ENCODE peak calls at places on chromosome 15, in seven cellular contexts. B, V, M, Q, Z, G and S are unnamed samples. For H3K4me1, the result is how much of the 10 kb centered on the place peaks cover.

GRCh38 chr15:74140445-74140761 is 10.0 kb downstream of the ISLR2 start:
- DNase-seq in B (no peak), V (no peak), M (no peak), Q (no peak), Z (no peak), G (peak), S (no peak)

GRCh38 chr15:93235926-93236781 is 147.1 kb upstream of the RGMA start:
- DNase-seq in B (no peak), V (peak), M (no peak), Q (no peak), Z (no peak), G (peak), S (no peak)

GRCh38 chr15:64096486-64097431 is 977 bp downstream of the SNX1 start:
- DNase-seq in B (peak), V (peak), M (no peak), Q (peak), Z (peak), G (peak), S (peak)

GRCh38 chr15:74763416-74763815 is 14.8 kb downstream of the CYP1A2 start:
- DNase-seq in B (no peak), V (no peak), M (no peak), Q (no peak), Z (peak), G (no peak), S (no peak)

GRCh38 chr15:65275728-65276126 is 11.0 kb downstream of the PARP16 start:
- DNase-seq in B (peak), V (no peak), M (no peak), Q (peak), Z (no peak), G (no peak), S (no peak)

GRCh38 chr15:82105458-82106205 is 59.8 kb upstream of the MEX3B start:
- DNase-seq in B (peak), V (no peak), M (no peak), Q (peak), Z (peak), G (peak), S (no peak)

GRCh38 chr15:88833688-88834087 is 30.5 kb downstream of the ACAN start:
- DNase-seq in B (no peak), V (no peak), M (no peak), Q (no peak), Z (no peak), G (no peak), S (no peak)

GRCh38 chr15:51796777-51797474 is 32.5 kb upstream of the TMOD3 start:
- DNase-seq in B (peak), V (no peak), M (no peak), Q (peak), Z (no peak), G (peak), S (no peak)

GRCh38 chr15:40064231-40064894 is 25.4 kb upstream of the SRP14 start:
- DNase-seq in B (peak), V (no peak), M (no peak), Q (peak), Z (no peak), G (peak), S (peak)

GRCh38 chr15:75067123-75067854 is 43.9 kb downstream of the PPCDC start:
- DNase-seq in B (peak), V (no peak), M (peak), Q (peak), Z (peak), G (no peak), S (peak)

GRCh38 chr15:101048191-101049011 is 129.2 kb downstream of the LRRK1 start:
- DNase-seq in B (no peak), V (no peak), M (no peak), Q (no peak), Z (no peak), G (no peak), S (no peak)

GRCh38 chr15:77387355-77388105 is 32.4 kb downstream of the PEAK1 start:
- DNase-seq in B (no peak), V (no peak), M (no peak), Q (peak), Z (no peak), G (no peak), S (no peak)

GRCh38 chr15:82750831-82751181 is 41.1 kb upstream of the AP3B2 start:
- DNase-seq in B (no peak), V (no peak), M (no peak), Q (peak), Z (no peak), G (peak), S (peak)

GRCh38 chr15:98671060-98672008 is 23.0 kb downstream of the IGF1R start:
- DNase-seq in B (no peak), V (peak), M (no peak), Q (peak), Z (no peak), G (peak), S (no peak)

GRCh38 chr15:65194826-65195541 is 9.8 kb upstream of the CLPX start:
- DNase-seq in B (no peak), V (peak), M (no peak), Q (peak), Z (no peak), G (peak), S (no peak)

GRCh38 chr15:101372149-101372577 is 77.1 kb upstream of the SNRPA1 start:
- DNase-seq in B (peak), V (no peak), M (no peak), Q (peak), Z (no peak), G (no peak), S (no peak)

GRCh38 chr15:48411971-48412591 is 80.9 kb downstream of the DUT start:
- DNase-seq in B (no peak), V (no peak), M (no peak), Q (peak), Z (no peak), G (no peak), S (no peak)

GRCh38 chr15:80530737-80531365 is 126.7 kb downstream of the ARNT2 start:
- DNase-seq in B (no peak), V (no peak), M (no peak), Q (peak), Z (no peak), G (no peak), S (no peak)

GRCh38 chr15:96338772-96339661 is 8.5 kb downstream of the NR2F2 start:
- DNase-seq in B (peak), V (peak), M (no peak), Q (no peak), Z (no peak), G (peak), S (no peak)

GRCh38 chr15:99371180-99372103 is 120.2 kb downstream of the LRRC28 start:
- DNase-seq in B (no peak), V (no peak), M (no peak), Q (peak), Z (peak), G (peak), S (peak)

GRCh38 chr15:99546436-99547100 is 19.2 kb upstream of the MEF2A start:
- DNase-seq in B (no peak), V (no peak), M (no peak), Q (no peak), Z (no peak), G (no peak), S (no peak)

GRCh38 chr15:82653483-82653882 is 6.3 kb upstream of the CPEB1 start:
- DNase-seq in B (no peak), V (no peak), M (no peak), Q (peak), Z (no peak), G (no peak), S (no peak)

GRCh38 chr15:77002954-77003912 is 8.3 kb downstream of the PSTPIP1 start:
- DNase-seq in B (no peak), V (no peak), M (no peak), Q (no peak), Z (no peak), G (no peak), S (peak)

DNA sequence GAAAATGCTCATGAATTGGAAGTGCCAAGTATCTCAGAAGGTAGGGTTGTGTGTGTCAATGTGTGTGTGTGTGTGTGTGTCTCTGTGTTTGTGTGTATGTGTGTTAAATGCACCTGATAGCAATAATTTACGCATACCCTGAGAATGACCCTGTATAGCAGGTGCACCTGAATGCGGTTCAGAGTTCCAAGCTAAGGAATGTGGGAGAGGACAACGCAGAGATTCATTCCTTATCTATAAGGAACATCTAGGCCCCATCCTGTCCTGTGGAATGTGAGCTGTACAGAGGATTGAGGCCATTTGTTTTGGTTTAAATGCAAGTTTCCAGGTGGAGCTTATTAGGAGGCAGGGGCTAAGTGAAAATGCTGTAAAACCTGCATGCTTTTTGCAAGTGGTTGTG is 49.1 kb upstream of the NEDD4 start:
- DNase-seq in B (peak), V (no peak), M (no peak), Q (no peak), Z (no peak), G (no peak), S (no peak)
- H2AFZ ChIP-seq in B (no peak), V (no peak), M (no peak), Q (no peak), Z (peak), G (no peak), S (no peak)

DNA sequence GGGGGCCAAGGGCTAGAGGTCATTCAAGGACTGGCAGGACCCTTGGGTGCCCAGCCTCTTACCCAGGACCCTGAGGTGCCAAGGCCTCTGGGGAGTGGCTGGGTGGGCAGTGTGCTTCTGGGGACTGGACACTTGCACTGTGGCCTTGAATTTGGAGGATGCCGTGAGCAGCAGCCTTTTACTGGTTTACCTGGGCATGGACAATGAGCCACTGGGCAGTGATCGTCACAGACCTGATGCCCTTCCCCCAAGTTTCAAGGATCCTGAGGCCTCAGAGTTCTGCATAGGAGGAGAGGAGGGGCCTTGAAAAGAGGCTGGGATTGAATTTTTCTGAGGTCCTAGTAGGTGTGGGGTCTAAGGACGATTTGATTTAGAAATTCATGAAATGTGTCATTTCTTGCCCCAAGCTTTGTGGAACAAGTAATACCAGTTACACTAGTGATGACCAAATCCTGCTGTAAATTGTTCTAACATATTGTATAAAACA is 146.1 kb upstream of the TPM1 start:
- DNase-seq in B (peak), V (no peak), M (peak), Q (no peak), Z (peak), G (no peak), S (no peak)
- H3K4me1 ChIP-seq in B (half or more), V (under half), M (half or more), Q (under half), Z (half or more), G (under half), S (under half)

DNA sequence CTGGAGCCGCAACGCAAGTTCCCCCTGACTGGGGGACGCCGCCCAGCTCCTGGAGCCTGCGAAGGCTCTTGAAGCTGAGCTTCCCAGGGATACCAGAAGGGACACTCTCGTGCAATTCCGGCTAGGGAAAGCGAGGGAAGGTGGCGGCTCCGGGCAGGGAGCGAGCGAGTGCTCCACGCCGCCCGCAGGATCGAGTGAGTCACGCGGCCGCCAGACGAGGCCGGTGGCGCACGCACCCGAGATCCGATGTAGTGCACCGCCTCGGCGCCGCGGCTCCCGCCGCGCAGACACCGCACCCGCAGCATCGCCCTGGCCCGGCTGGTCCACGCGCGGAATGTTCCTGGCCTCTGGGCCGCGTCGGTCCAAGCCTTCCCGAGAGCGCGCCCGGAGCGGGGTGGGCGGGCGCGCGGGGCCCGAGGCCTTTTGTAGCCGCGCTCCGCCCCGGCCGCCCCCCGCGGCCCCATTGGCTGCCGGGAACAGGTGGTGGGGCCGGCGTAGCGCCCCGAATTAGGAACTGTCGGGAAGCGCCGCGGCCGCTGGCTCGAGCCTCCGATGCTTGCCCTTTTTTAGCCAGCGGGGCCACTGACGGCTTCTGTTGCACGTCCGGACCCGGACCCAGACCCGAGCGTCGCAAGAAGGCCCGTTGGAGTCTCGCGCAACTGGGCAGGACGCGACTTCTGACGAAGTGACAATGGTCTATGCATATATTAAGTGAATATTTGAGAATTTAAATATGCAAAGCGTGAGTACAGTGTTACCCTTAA is at the start of gene GATM:
- DNase-seq in B (peak), V (peak), M (no peak), Q (peak), Z (peak), G (peak), S (peak)
- TF ChIP-seq EZH2 in B (no peak), V (peak), M (no peak), Q (no peak), Z (no peak), G (no peak), S (no peak)

GRCh38 chr15:69341356-69341755 is 42.6 kb downstream of the PAQR5 start:
- DNase-seq in B (peak), V (no peak), M (no peak), Q (no peak), Z (peak), G (no peak), S (no peak)

GRCh38 chr15:69344238-69344637 is 45.5 kb downstream of the PAQR5 start:
- DNase-seq in B (no peak), V (no peak), M (no peak), Q (no peak), Z (no peak), G (no peak), S (no peak)

GRCh38 chr15:69340243-69340991 is 41.7 kb downstream of the PAQR5 start:
- DNase-seq in B (peak), V (no peak), M (no peak), Q (no peak), Z (no peak), G (no peak), S (no peak)

GRCh38 chr15:69343133-69343532 is 44.4 kb downstream of the PAQR5 start:
- DNase-seq in B (no peak), V (no peak), M (no peak), Q (no peak), Z (no peak), G (peak), S (no peak)

DNA sequence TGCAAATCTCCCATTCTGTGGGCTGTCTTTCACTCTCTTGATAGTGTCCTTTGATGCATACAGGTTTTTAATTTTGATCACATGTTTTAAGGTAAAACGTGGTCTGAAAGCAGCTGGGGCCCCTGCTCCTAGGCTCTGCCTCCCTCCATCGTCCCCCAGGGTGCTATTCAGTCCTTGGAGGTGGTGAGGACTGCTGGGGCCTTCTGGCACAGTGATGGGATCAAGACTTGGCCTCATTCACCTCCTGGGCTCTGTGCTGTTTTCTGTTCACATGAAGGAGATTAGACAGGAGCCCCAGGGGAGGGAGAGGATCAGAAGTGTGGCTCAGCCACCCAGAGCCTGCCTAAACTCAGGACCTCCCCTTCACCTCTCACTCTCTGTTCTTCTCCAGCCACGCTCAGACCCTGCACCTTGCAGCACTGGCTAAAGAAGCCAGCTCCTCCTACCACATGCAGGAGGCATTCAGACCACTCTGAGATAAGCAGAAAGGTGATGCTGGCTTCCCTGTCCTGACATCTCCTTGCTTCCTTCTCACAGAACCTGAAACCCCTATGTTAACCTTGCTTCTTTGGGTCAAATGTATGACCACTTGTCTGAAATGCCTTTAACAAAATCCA is 43.9 kb downstream of the PAQR5 start:
- DNase-seq in B (no peak), V (no peak), M (no peak), Q (no peak), Z (no peak), G (peak), S (no peak)
- H2AFZ ChIP-seq in B (no peak), V (peak), M (no peak), Q (no peak), Z (no peak), G (no peak), S (no peak)

DNA sequence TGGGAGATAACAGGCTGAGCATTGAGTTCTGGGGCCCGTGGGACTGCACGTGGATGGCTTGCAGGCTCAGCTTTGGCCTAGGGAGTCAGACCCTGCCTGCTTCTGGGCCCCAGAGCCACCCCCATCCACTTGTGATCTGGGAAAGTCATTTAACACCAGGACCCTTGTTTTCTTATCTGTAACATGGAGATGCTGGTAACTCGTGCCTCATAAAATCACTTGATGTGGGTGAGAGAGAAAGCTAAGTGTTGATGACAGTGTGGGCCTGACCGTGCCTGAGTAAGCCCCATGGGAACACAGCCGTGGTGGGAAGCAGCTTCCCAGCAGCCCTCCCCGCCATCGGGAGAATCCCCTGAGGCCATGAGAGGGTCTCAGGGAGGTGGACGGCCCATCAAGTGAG is 378.1 kb downstream of the GABRB3 start:
- DNase-seq in B (no peak), V (no peak), M (no peak), Q (no peak), Z (no peak), G (no peak), S (no peak)
- H3K4me1 ChIP-seq in B (under half), V (under half), M (under half), Q (under half), Z (under half), G (under half), S (under half)